ENCODE peak calls at places on chromosomes 11 and 22, in seven cellular contexts. One of them, this sample, is unnamed.

GRCh38 chr11:67613313-67613959 is 6.7 kb downstream of the NDUFV1 start:
- DNase-seq in activated gamma-delta T cell treated with Interleukin-2 at 50 U/mL for 16 hours: no peak
- DNase-seq in stimulated activated CD4-positive, alpha-beta T cell treated with anti-CD3 and anti-CD28 coated beads, Interleukin-15, amount 100 ng/mL, for 1 hour: no peak
- DNase-seq in CD4-positive, alpha-beta T cell: no peak
- DNase-seq in HCT116: no peak
- DNase-seq in cardiac muscle cell: no peak
- DNase-seq in hypothalamus: no peak
- DNase-seq in this sample: no peak

GRCh38 chr11:113796663-113797259 is 17.2 kb downstream of the CLDN25 start:
- DNase-seq in cardiac muscle cell: peak; percentile 80
- DNase-seq in CD4-positive, alpha-beta T cell: no peak
- DNase-seq in activated gamma-delta T cell treated with Interleukin-2 at 50 U/mL for 16 hours: no peak
- DNase-seq in stimulated activated CD4-positive, alpha-beta T cell treated with anti-CD3 and anti-CD28 coated beads, Interleukin-15, amount 100 ng/mL, for 1 hour: no peak
- DNase-seq in hypothalamus: peak; percentile 20
- DNase-seq in HCT116: peak; percentile 12
- DNase-seq in this sample: no peak

GRCh38 chr11:121089566-121089965 is 11.5 kb upstream of the TECTA start:
- DNase-seq in CD4-positive, alpha-beta T cell: no peak
- DNase-seq in activated gamma-delta T cell treated with Interleukin-2 at 50 U/mL for 16 hours: no peak
- DNase-seq in stimulated activated CD4-positive, alpha-beta T cell treated with anti-CD3 and anti-CD28 coated beads, Interleukin-15, amount 100 ng/mL, for 1 hour: no peak
- DNase-seq in cardiac muscle cell: no peak
- DNase-seq in HCT116: no peak
- DNase-seq in hypothalamus: no peak
- DNase-seq in this sample: no peak

GRCh38 chr11:1049431-1049891 is 12.9 kb upstream of the MUC6 start:
- DNase-seq in activated gamma-delta T cell treated with Interleukin-2 at 50 U/mL for 16 hours: no peak
- DNase-seq in CD4-positive, alpha-beta T cell: no peak
- DNase-seq in hypothalamus: no peak
- DNase-seq in cardiac muscle cell: no peak
- DNase-seq in stimulated activated CD4-positive, alpha-beta T cell treated with anti-CD3 and anti-CD28 coated beads, Interleukin-15, amount 100 ng/mL, for 1 hour: no peak
- DNase-seq in HCT116: no peak
- DNase-seq in this sample: no peak

GRCh38 chr11:70829160-70829899 is 423.0 kb downstream of the SHANK2 start:
- DNase-seq in CD4-positive, alpha-beta T cell: no peak
- DNase-seq in activated gamma-delta T cell treated with Interleukin-2 at 50 U/mL for 16 hours: no peak
- DNase-seq in stimulated activated CD4-positive, alpha-beta T cell treated with anti-CD3 and anti-CD28 coated beads, Interleukin-15, amount 100 ng/mL, for 1 hour: no peak
- DNase-seq in hypothalamus: no peak
- DNase-seq in HCT116: no peak
- DNase-seq in cardiac muscle cell: no peak
- DNase-seq in this sample: no peak

GRCh38 chr11:131928992-131929391 is 558.6 kb downstream of the NTM start:
- DNase-seq in HCT116: no peak
- DNase-seq in hypothalamus: no peak
- DNase-seq in activated gamma-delta T cell treated with Interleukin-2 at 50 U/mL for 16 hours: no peak
- DNase-seq in stimulated activated CD4-positive, alpha-beta T cell treated with anti-CD3 and anti-CD28 coated beads, Interleukin-15, amount 100 ng/mL, for 1 hour: no peak
- DNase-seq in CD4-positive, alpha-beta T cell: no peak
- DNase-seq in cardiac muscle cell: no peak
- DNase-seq in this sample: no peak

GRCh38 chr11:66316849-66317251 is at the start of gene CD248:
- DNase-seq in activated gamma-delta T cell treated with Interleukin-2 at 50 U/mL for 16 hours: no peak
- DNase-seq in CD4-positive, alpha-beta T cell: no peak
- DNase-seq in hypothalamus: peak; percentile 25
- DNase-seq in HCT116: no peak
- DNase-seq in cardiac muscle cell: peak; percentile 89
- DNase-seq in stimulated activated CD4-positive, alpha-beta T cell treated with anti-CD3 and anti-CD28 coated beads, Interleukin-15, amount 100 ng/mL, for 1 hour: no peak
- DNase-seq in this sample: no peak

GRCh38 chr22:30871391-30872281 is 96.9 kb downstream of the MORC2 start:
- DNase-seq in stimulated activated CD4-positive, alpha-beta T cell treated with anti-CD3 and anti-CD28 coated beads, Interleukin-15, amount 100 ng/mL, for 1 hour: no peak
- DNase-seq in HCT116: no peak
- DNase-seq in CD4-positive, alpha-beta T cell: no peak
- DNase-seq in activated gamma-delta T cell treated with Interleukin-2 at 50 U/mL for 16 hours: no peak
- DNase-seq in cardiac muscle cell: no peak
- DNase-seq in hypothalamus: no peak
- DNase-seq in this sample: no peak

GRCh38 chr22:37154925-37155712 is 5.4 kb upstream of the IL2RB start:
- DNase-seq in CD4-positive, alpha-beta T cell: no peak
- DNase-seq in stimulated activated CD4-positive, alpha-beta T cell treated with anti-CD3 and anti-CD28 coated beads, Interleukin-15, amount 100 ng/mL, for 1 hour: no peak
- DNase-seq in hypothalamus: no peak
- DNase-seq in cardiac muscle cell: no peak
- DNase-seq in activated gamma-delta T cell treated with Interleukin-2 at 50 U/mL for 16 hours: no peak
- DNase-seq in HCT116: peak; percentile 38
- DNase-seq in this sample: no peak

GRCh38 chr22:40463727-40464126 is 93.3 kb downstream of the SGSM3 start:
- DNase-seq in CD4-positive, alpha-beta T cell: no peak
- DNase-seq in stimulated activated CD4-positive, alpha-beta T cell treated with anti-CD3 and anti-CD28 coated beads, Interleukin-15, amount 100 ng/mL, for 1 hour: no peak
- DNase-seq in hypothalamus: no peak
- DNase-seq in cardiac muscle cell: no peak
- DNase-seq in activated gamma-delta T cell treated with Interleukin-2 at 50 U/mL for 16 hours: peak; percentile 33
- DNase-seq in HCT116: no peak
- DNase-seq in this sample: no peak

GRCh38 chr11:130798280-130798679 is 118.0 kb downstream of the SNX19 start:
- DNase-seq in activated gamma-delta T cell treated with Interleukin-2 at 50 U/mL for 16 hours: no peak
- DNase-seq in stimulated activated CD4-positive, alpha-beta T cell treated with anti-CD3 and anti-CD28 coated beads, Interleukin-15, amount 100 ng/mL, for 1 hour: no peak
- DNase-seq in HCT116: no peak
- DNase-seq in CD4-positive, alpha-beta T cell: no peak
- DNase-seq in cardiac muscle cell: no peak
- DNase-seq in hypothalamus: no peak
- DNase-seq in this sample: no peak

GRCh38 chr22:48819991-48820390 is 1007.7 kb downstream of the BRD1 start:
- DNase-seq in stimulated activated CD4-positive, alpha-beta T cell treated with anti-CD3 and anti-CD28 coated beads, Interleukin-15, amount 100 ng/mL, for 1 hour: no peak
- DNase-seq in hypothalamus: no peak
- DNase-seq in HCT116: no peak
- DNase-seq in cardiac muscle cell: no peak
- DNase-seq in activated gamma-delta T cell treated with Interleukin-2 at 50 U/mL for 16 hours: no peak
- DNase-seq in CD4-positive, alpha-beta T cell: no peak
- DNase-seq in this sample: peak; percentile 20

GRCh38 chr11:86171627-86172026 is 72.9 kb upstream of the EED start:
- DNase-seq in CD4-positive, alpha-beta T cell: no peak
- DNase-seq in HCT116: no peak
- DNase-seq in cardiac muscle cell: no peak
- DNase-seq in stimulated activated CD4-positive, alpha-beta T cell treated with anti-CD3 and anti-CD28 coated beads, Interleukin-15, amount 100 ng/mL, for 1 hour: no peak
- DNase-seq in activated gamma-delta T cell treated with Interleukin-2 at 50 U/mL for 16 hours: no peak
- DNase-seq in hypothalamus: no peak
- DNase-seq in this sample: no peak

GRCh38 chr22:46377566-46378498 is 42.3 kb downstream of the TRMU start:
- DNase-seq in HCT116: peak; percentile 66
- DNase-seq in stimulated activated CD4-positive, alpha-beta T cell treated with anti-CD3 and anti-CD28 coated beads, Interleukin-15, amount 100 ng/mL, for 1 hour: no peak
- DNase-seq in cardiac muscle cell: peak; percentile 88
- DNase-seq in activated gamma-delta T cell treated with Interleukin-2 at 50 U/mL for 16 hours: no peak
- DNase-seq in hypothalamus: no peak
- DNase-seq in CD4-positive, alpha-beta T cell: no peak
- DNase-seq in this sample: peak; percentile 76

GRCh38 chr11:17513853-17514252 is 30.4 kb downstream of the USH1C start:
- DNase-seq in CD4-positive, alpha-beta T cell: no peak
- DNase-seq in stimulated activated CD4-positive, alpha-beta T cell treated with anti-CD3 and anti-CD28 coated beads, Interleukin-15, amount 100 ng/mL, for 1 hour: no peak
- DNase-seq in activated gamma-delta T cell treated with Interleukin-2 at 50 U/mL for 16 hours: no peak
- DNase-seq in cardiac muscle cell: no peak
- DNase-seq in hypothalamus: no peak
- DNase-seq in HCT116: no peak
- DNase-seq in this sample: no peak

GRCh38 chr11:44408141-44408540 is 98.2 kb upstream of the ALX4 start:
- DNase-seq in HCT116: no peak
- DNase-seq in CD4-positive, alpha-beta T cell: no peak
- DNase-seq in cardiac muscle cell: no peak
- DNase-seq in hypothalamus: no peak
- DNase-seq in activated gamma-delta T cell treated with Interleukin-2 at 50 U/mL for 16 hours: no peak
- DNase-seq in stimulated activated CD4-positive, alpha-beta T cell treated with anti-CD3 and anti-CD28 coated beads, Interleukin-15, amount 100 ng/mL, for 1 hour: no peak
- DNase-seq in this sample: no peak

GRCh38 chr22:41833369-41834004 is 582 bp downstream of the SREBF2 start:
- DNase-seq in activated gamma-delta T cell treated with Interleukin-2 at 50 U/mL for 16 hours: peak; percentile 39
- DNase-seq in HCT116: no peak
- DNase-seq in cardiac muscle cell: peak; percentile 64
- DNase-seq in CD4-positive, alpha-beta T cell: peak; percentile 14
- DNase-seq in hypothalamus: peak; percentile 42
- DNase-seq in stimulated activated CD4-positive, alpha-beta T cell treated with anti-CD3 and anti-CD28 coated beads, Interleukin-15, amount 100 ng/mL, for 1 hour: peak; percentile 12
- DNase-seq in this sample: peak; percentile 59

GRCh38 chr11:78564037-78564888 is 10.4 kb downstream of the NARS2 start:
- DNase-seq in activated gamma-delta T cell treated with Interleukin-2 at 50 U/mL for 16 hours: peak; percentile 47
- DNase-seq in CD4-positive, alpha-beta T cell: no peak
- DNase-seq in stimulated activated CD4-positive, alpha-beta T cell treated with anti-CD3 and anti-CD28 coated beads, Interleukin-15, amount 100 ng/mL, for 1 hour: no peak
- DNase-seq in cardiac muscle cell: peak; percentile 74
- DNase-seq in HCT116: peak; percentile 51
- DNase-seq in hypothalamus: no peak
- DNase-seq in this sample: no peak